ENCODE peak calls at places on chromosomes 3 and 15, in ten cellular contexts. N is OCI-LY7, V is MM.1S, E is cardiac muscle cell, U is sigmoid colon, G is body of pancreas, B is cardiac fibroblast, C is tibial artery, A is HL-60, P is astrocyte of the cerebellum. M is an unnamed sample.

GRCh38 chr3:39443530-39443929 is 23.9 kb upstream of the MOBP start:
- DNase-seq in U (no peak), C (no peak), N (no peak), A (no peak), B (no peak), V (no peak), P (no peak), E (no peak), G (no peak), M (no peak)

GRCh38 chr3:97764186-97765055 is at the start of gene ARL6:
- DNase-seq in N (peak; percentile 78), C (peak; percentile 88), U (peak; percentile 90), A (peak; percentile 66), P (peak; percentile 59), G (peak; percentile 82), B (peak; percentile 87), E (peak; percentile 91), V (peak; percentile 87), M (peak; percentile 75)

GRCh38 chr3:27943106-27943505 is 221.0 kb upstream of the EOMES start:
- DNase-seq in B (peak; percentile 43), U (no peak), C (no peak), A (no peak), N (no peak), V (no peak), E (peak; percentile 55), G (peak; percentile 12), P (no peak), M (peak; percentile 5)

GRCh38 chr3:127083778-127084355 is 101.0 kb downstream of the PLXNA1 start:
- DNase-seq in C (no peak), U (no peak), P (no peak), G (no peak), A (no peak), E (no peak), V (no peak), B (no peak), N (no peak), M (no peak)

GRCh38 chr3:87719060-87719459 is 339.7 kb downstream of the CGGBP1 start:
- DNase-seq in E (no peak), A (no peak), N (no peak), P (no peak), C (no peak), V (no peak), U (no peak), G (no peak), B (no peak), M (no peak)

GRCh38 chr3:31934866-31935265 is 46.2 kb downstream of the OSBPL10 start:
- DNase-seq in C (no peak), V (no peak), P (no peak), U (no peak), N (no peak), E (no peak), A (no peak), G (no peak), B (peak; percentile 22), M (no peak)

GRCh38 chr3:52396011-52396906 is 48.6 kb downstream of the SEMA3G start:
- DNase-seq in P (no peak), B (no peak), C (peak; percentile 59), N (no peak), E (no peak), A (no peak), G (no peak), U (no peak), V (no peak), M (no peak)

GRCh38 chr15:89067751-89068150 is 20.5 kb upstream of the ABHD2 start:
- DNase-seq in B (no peak), C (no peak), N (no peak), U (no peak), A (peak; percentile 57), P (no peak), E (no peak), V (no peak), G (no peak), M (no peak)

GRCh38 chr3:9402410-9403228 is 5.2 kb downstream of the SETD5 start:
- DNase-seq in G (peak; percentile 67), C (no peak), V (no peak), B (peak; percentile 58), E (peak; percentile 81), A (no peak), P (no peak), U (no peak), N (no peak), M (no peak)

GRCh38 chr3:18988619-18989229 is 159.6 kb upstream of the KCNH8 start:
- DNase-seq in C (no peak), E (peak; percentile 42), P (peak; percentile 32), U (no peak), G (no peak), B (peak; percentile 30), V (peak; percentile 62), N (peak; percentile 68), A (no peak), M (no peak)

GRCh38 chr3:135837977-135838636 is 127.4 kb upstream of the PPP2R3A start:
- DNase-seq in U (no peak), P (no peak), E (no peak), G (no peak), V (no peak), C (no peak), N (no peak), B (no peak), A (no peak), M (no peak)

GRCh38 chr3:57919987-57920386 is 88.2 kb upstream of the FLNB start:
- DNase-seq in U (no peak), E (no peak), A (no peak), V (no peak), C (no peak), P (no peak), N (no peak), B (no peak), G (no peak), M (no peak)

GRCh38 chr15:76994001-76994400 is 925 bp upstream of the PSTPIP1 start:
- DNase-seq in E (no peak), V (no peak), U (peak; percentile 67), G (peak; percentile 14), B (no peak), P (no peak), N (no peak), A (no peak), C (peak; percentile 69), M (no peak)

GRCh38 chr15:80518522-80518921 is 114.3 kb downstream of the ARNT2 start:
- DNase-seq in P (no peak), B (peak; percentile 17), G (no peak), E (no peak), A (no peak), U (no peak), N (no peak), V (no peak), C (no peak), M (no peak)

GRCh38 chr15:68500363-68501317 is 68.7 kb upstream of the ITGA11 start:
- DNase-seq in C (no peak), U (no peak), P (no peak), N (no peak), B (no peak), E (no peak), V (no peak), G (no peak), A (no peak), M (no peak)

GRCh38 chr3:144273611-144274010 is 302.0 kb downstream of the DIPK2A start:
- DNase-seq in E (no peak), G (no peak), P (no peak), V (no peak), A (no peak), B (peak; percentile 10), C (no peak), N (no peak), U (no peak), M (no peak)

GRCh38 chr3:195803309-195803908 is 8.3 kb downstream of the MUC4 start:
- DNase-seq in N (no peak), C (peak; percentile 57), G (no peak), B (no peak), U (peak; percentile 84), P (no peak), E (no peak), A (no peak), V (no peak), M (no peak)

DNA sequence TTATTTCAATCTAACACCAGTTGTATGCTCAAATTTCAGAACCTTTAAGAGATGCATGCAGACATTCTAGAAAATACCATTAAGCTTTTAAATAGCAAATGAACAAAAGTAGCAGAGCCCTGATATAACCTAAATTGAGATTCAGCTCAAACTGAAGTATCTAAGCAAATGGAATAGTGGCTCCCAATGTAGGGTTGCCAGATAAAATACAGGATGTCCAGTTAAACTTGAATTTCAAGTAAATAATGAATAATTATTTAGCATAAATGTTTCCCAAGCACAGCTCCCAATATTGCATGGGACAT is 171.1 kb upstream of the ATP11B start:
- DNase-seq in V (no peak), N (no peak), E (no peak), A (no peak), G (no peak), P (no peak), C (no peak), B (no peak), U (no peak), M (no peak)
- TF ChIP-seq CTCF in V (no peak), N (peak; percentile 59), E (no peak), A (no peak), G (no peak), P (no peak), C (no peak), B (no peak), U (no peak), M (no peak)

GRCh38 chr3:33954956-33955355 is 156.5 kb downstream of the PDCD6IP start:
- DNase-seq in C (no peak), A (no peak), E (peak; percentile 35), U (no peak), G (no peak), V (no peak), P (no peak), N (peak; percentile 43), B (peak; percentile 23), M (no peak)
- TF ChIP-seq CTCF in C (no peak), A (no peak), E (peak; percentile 32), U (no peak), G (no peak), V (no peak), P (no peak), N (peak; percentile 78), B (peak; percentile 36), M (no peak)

DNA sequence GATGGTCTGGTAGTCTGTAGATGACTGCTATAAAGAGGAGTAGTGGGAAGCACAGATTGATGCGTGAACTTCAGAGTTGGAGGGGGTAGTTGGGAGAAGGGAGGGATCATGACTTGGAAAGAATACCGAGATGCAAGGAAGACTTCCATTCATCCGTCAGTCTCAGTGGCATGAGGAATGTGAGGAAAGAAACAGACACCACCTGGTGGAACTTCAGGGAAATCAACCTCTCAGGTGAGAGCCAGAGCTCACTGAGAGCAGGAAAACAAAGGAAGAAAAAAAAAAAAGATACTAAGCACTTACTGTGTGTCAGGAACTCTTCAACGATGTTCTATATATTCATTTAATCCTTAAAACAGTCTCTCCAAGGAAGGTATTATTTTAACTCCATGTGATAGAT is 172.4 kb downstream of the OXSM start:
- DNase-seq in A (no peak), C (no peak), G (no peak), V (no peak), P (no peak), N (peak; percentile 4), U (no peak), E (no peak), B (no peak), M (no peak)
- TF ChIP-seq CTCF in A (no peak), C (no peak), G (peak; percentile 26), V (no peak), P (no peak), N (peak; percentile 49), U (no peak), E (no peak), B (no peak), M (no peak)

DNA sequence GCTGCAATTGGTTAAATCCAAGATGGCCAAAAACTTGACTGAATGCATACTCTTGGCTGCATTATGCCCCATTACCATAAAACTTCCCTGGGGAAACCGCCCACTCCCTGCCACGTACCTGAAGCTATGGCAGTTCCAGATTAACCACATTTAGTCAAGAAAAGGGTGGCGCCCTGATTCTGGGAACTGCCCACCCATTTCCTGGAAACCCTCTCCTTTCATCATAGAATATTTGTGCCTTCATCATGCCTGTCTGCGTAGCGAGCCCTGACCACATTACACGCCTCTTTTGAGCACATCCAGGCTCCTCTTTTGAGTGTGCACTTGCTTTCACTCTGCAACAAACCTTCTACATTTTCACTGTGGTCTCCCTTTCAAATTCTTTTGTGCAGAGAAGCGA is 5.2 kb downstream of the LINS1 start:
- DNase-seq in G (no peak), C (no peak), E (no peak), B (peak; percentile 48), U (no peak), N (no peak), V (no peak), A (no peak), P (no peak), M (peak; percentile 46)
- TF ChIP-seq CTCF in G (no peak), C (no peak), E (no peak), B (no peak), U (no peak), N (no peak), V (no peak), A (no peak), P (no peak), M (no peak)

M was measured in GM20000.